ENCODE peak calls at places on chromosomes 1 and 21, in seven cellular contexts. One of them, this sample, is unnamed.

GRCh38 chr1:21818661-21819060 is 6.6 kb downstream of the LDLRAD2 start:
- DNase-seq in neuronal stem cell: peak; percentile 15
- DNase-seq in upper lobe of right lung: no peak
- DNase-seq in colonic mucosa: peak; percentile 62
- DNase-seq in heart right ventricle: no peak
- DNase-seq in small intestine: peak; percentile 81
- DNase-seq in ovary: no peak
- DNase-seq in this sample: peak; percentile 74

GRCh38 chr1:50976890-50977574 is 7.0 kb downstream of the CDKN2C start:
- DNase-seq in upper lobe of right lung: peak; percentile 58
- DNase-seq in ovary: peak; percentile 47
- DNase-seq in neuronal stem cell: no peak
- DNase-seq in heart right ventricle: peak; percentile 45
- DNase-seq in small intestine: peak; percentile 28
- DNase-seq in colonic mucosa: peak; percentile 28
- DNase-seq in this sample: peak; percentile 71

GRCh38 chr1:172431721-172432192 is 11.3 kb downstream of the C1orf105 start:
- DNase-seq in small intestine: peak; percentile 68
- DNase-seq in upper lobe of right lung: peak; percentile 77
- DNase-seq in heart right ventricle: no peak
- DNase-seq in neuronal stem cell: no peak
- DNase-seq in colonic mucosa: peak; percentile 81
- DNase-seq in ovary: no peak
- DNase-seq in this sample: no peak

GRCh38 chr1:88867743-88868521 is 23.4 kb downstream of the GTF2B start:
- DNase-seq in neuronal stem cell: no peak
- DNase-seq in small intestine: no peak
- DNase-seq in heart right ventricle: no peak
- DNase-seq in upper lobe of right lung: no peak
- DNase-seq in colonic mucosa: no peak
- DNase-seq in ovary: no peak
- DNase-seq in this sample: no peak

GRCh38 chr1:182527680-182528079 is 61.4 kb downstream of the RNASEL start:
- DNase-seq in small intestine: no peak
- DNase-seq in colonic mucosa: no peak
- DNase-seq in neuronal stem cell: no peak
- DNase-seq in ovary: no peak
- DNase-seq in heart right ventricle: no peak
- DNase-seq in upper lobe of right lung: no peak
- DNase-seq in this sample: no peak

GRCh38 chr1:244850896-244851295 is 13.4 kb downstream of the HNRNPU start:
- DNase-seq in neuronal stem cell: no peak
- DNase-seq in ovary: no peak
- DNase-seq in colonic mucosa: no peak
- DNase-seq in small intestine: no peak
- DNase-seq in upper lobe of right lung: no peak
- DNase-seq in heart right ventricle: no peak
- DNase-seq in this sample: no peak

GRCh38 chr1:34549199-34549598 is 205.6 kb upstream of the GJB5 start:
- DNase-seq in colonic mucosa: peak; percentile 62
- DNase-seq in ovary: no peak
- DNase-seq in small intestine: peak; percentile 25
- DNase-seq in upper lobe of right lung: no peak
- DNase-seq in heart right ventricle: no peak
- DNase-seq in neuronal stem cell: no peak
- DNase-seq in this sample: peak; percentile 63

GRCh38 chr1:113101588-113101987 is 28.6 kb downstream of the LRIG2 start:
- DNase-seq in colonic mucosa: no peak
- DNase-seq in ovary: no peak
- DNase-seq in heart right ventricle: no peak
- DNase-seq in neuronal stem cell: no peak
- DNase-seq in upper lobe of right lung: no peak
- DNase-seq in small intestine: no peak
- DNase-seq in this sample: no peak

GRCh38 chr1:31181515-31182343 is 58.0 kb downstream of the NKAIN1 start:
- DNase-seq in colonic mucosa: peak; percentile 66
- DNase-seq in upper lobe of right lung: peak; percentile 73
- DNase-seq in ovary: peak; percentile 59
- DNase-seq in small intestine: peak; percentile 53
- DNase-seq in neuronal stem cell: no peak
- DNase-seq in heart right ventricle: peak; percentile 29
- DNase-seq in this sample: peak; percentile 27

GRCh38 chr1:172742599-172743500 is 83.9 kb downstream of the FASLG start:
- DNase-seq in neuronal stem cell: no peak
- DNase-seq in upper lobe of right lung: no peak
- DNase-seq in colonic mucosa: no peak
- DNase-seq in small intestine: peak; percentile 40
- DNase-seq in heart right ventricle: no peak
- DNase-seq in ovary: no peak
- DNase-seq in this sample: peak; percentile 27

GRCh38 chr1:41467673-41468072 is 16.8 kb downstream of the EDN2 start:
- DNase-seq in neuronal stem cell: no peak
- DNase-seq in heart right ventricle: no peak
- DNase-seq in small intestine: no peak
- DNase-seq in upper lobe of right lung: no peak
- DNase-seq in ovary: no peak
- DNase-seq in colonic mucosa: peak; percentile 48
- DNase-seq in this sample: no peak

GRCh38 chr21:43808832-43809251 is 19.5 kb downstream of the RRP1 start:
- DNase-seq in colonic mucosa: no peak
- DNase-seq in heart right ventricle: no peak
- DNase-seq in ovary: no peak
- DNase-seq in upper lobe of right lung: no peak
- DNase-seq in small intestine: no peak
- DNase-seq in neuronal stem cell: no peak
- DNase-seq in this sample: no peak

GRCh38 chr21:8990326-8991087 is 1530.9 kb upstream of the TPTE start:
- DNase-seq in heart right ventricle: no peak
- DNase-seq in colonic mucosa: no peak
- DNase-seq in ovary: no peak
- DNase-seq in neuronal stem cell: no peak
- DNase-seq in upper lobe of right lung: no peak
- DNase-seq in small intestine: no peak
- DNase-seq in this sample: no peak
- H3K9me3 ChIP-seq in heart right ventricle: peaks cover 4% of the 10 kb centered on the region
- H3K9me3 ChIP-seq in colonic mucosa: no peaks in the 10 kb centered on the region
- H3K9me3 ChIP-seq in ovary: peaks cover 4% of the 10 kb centered on the region
- H3K9me3 ChIP-seq in neuronal stem cell: peaks cover 44% of the 10 kb centered on the region
- H3K9me3 ChIP-seq in upper lobe of right lung: no peaks in the 10 kb centered on the region
- H3K9me3 ChIP-seq in small intestine: peaks cover 16% of the 10 kb centered on the region
- H3K9me3 ChIP-seq in this sample: peaks cover 28% of the 10 kb centered on the region

GRCh38 chr1:152855661-152856060 is 4.1 kb upstream of the LCE7A start:
- DNase-seq in small intestine: no peak
- DNase-seq in heart right ventricle: no peak
- DNase-seq in colonic mucosa: no peak
- DNase-seq in ovary: no peak
- DNase-seq in neuronal stem cell: no peak
- DNase-seq in upper lobe of right lung: no peak
- DNase-seq in this sample: no peak

GRCh38 chr1:152860129-152860528 is 333 bp downstream of the LCE7A start:
- DNase-seq in neuronal stem cell: no peak
- DNase-seq in colonic mucosa: no peak
- DNase-seq in small intestine: no peak
- DNase-seq in ovary: no peak
- DNase-seq in upper lobe of right lung: no peak
- DNase-seq in heart right ventricle: no peak
- DNase-seq in this sample: no peak

GRCh38 chr1:152861374-152861773 is 1.6 kb downstream of the LCE7A start:
- DNase-seq in heart right ventricle: no peak
- DNase-seq in neuronal stem cell: no peak
- DNase-seq in upper lobe of right lung: no peak
- DNase-seq in small intestine: no peak
- DNase-seq in ovary: no peak
- DNase-seq in colonic mucosa: no peak
- DNase-seq in this sample: no peak

GRCh38 chr1:152859696-152860095 is at the start of gene LCE7A:
- DNase-seq in colonic mucosa: no peak
- DNase-seq in ovary: no peak
- DNase-seq in neuronal stem cell: no peak
- DNase-seq in heart right ventricle: no peak
- DNase-seq in upper lobe of right lung: no peak
- DNase-seq in small intestine: no peak
- DNase-seq in this sample: no peak

GRCh38 chr1:152858062-152858461 is 1.7 kb upstream of the LCE7A start:
- DNase-seq in upper lobe of right lung: no peak
- DNase-seq in heart right ventricle: no peak
- DNase-seq in small intestine: no peak
- DNase-seq in colonic mucosa: no peak
- DNase-seq in ovary: no peak
- DNase-seq in neuronal stem cell: no peak
- DNase-seq in this sample: no peak
- H3K9me3 ChIP-seq in upper lobe of right lung: no peaks in the 10 kb centered on the region
- H3K9me3 ChIP-seq in heart right ventricle: no peaks in the 10 kb centered on the region
- H3K9me3 ChIP-seq in small intestine: no peaks in the 10 kb centered on the region
- H3K9me3 ChIP-seq in colonic mucosa: no peaks in the 10 kb centered on the region
- H3K9me3 ChIP-seq in ovary: no peaks in the 10 kb centered on the region
- H3K9me3 ChIP-seq in neuronal stem cell: peaks cover 11% of the 10 kb centered on the region
- H3K9me3 ChIP-seq in this sample: no peaks in the 10 kb centered on the region

GRCh38 chr1:13430495-13430894 is 20.2 kb downstream of the PRAMEF20 start:
- DNase-seq in upper lobe of right lung: no peak
- DNase-seq in heart right ventricle: no peak
- DNase-seq in colonic mucosa: no peak
- DNase-seq in neuronal stem cell: no peak
- DNase-seq in ovary: no peak
- DNase-seq in small intestine: no peak
- DNase-seq in this sample: no peak
- H3K9me3 ChIP-seq in upper lobe of right lung: no peaks in the 10 kb centered on the region
- H3K9me3 ChIP-seq in heart right ventricle: no peaks in the 10 kb centered on the region
- H3K9me3 ChIP-seq in colonic mucosa: no peaks in the 10 kb centered on the region
- H3K9me3 ChIP-seq in neuronal stem cell: peaks cover 14% of the 10 kb centered on the region
- H3K9me3 ChIP-seq in ovary: no peaks in the 10 kb centered on the region
- H3K9me3 ChIP-seq in small intestine: no peaks in the 10 kb centered on the region
- H3K9me3 ChIP-seq in this sample: no peaks in the 10 kb centered on the region

DNA sequence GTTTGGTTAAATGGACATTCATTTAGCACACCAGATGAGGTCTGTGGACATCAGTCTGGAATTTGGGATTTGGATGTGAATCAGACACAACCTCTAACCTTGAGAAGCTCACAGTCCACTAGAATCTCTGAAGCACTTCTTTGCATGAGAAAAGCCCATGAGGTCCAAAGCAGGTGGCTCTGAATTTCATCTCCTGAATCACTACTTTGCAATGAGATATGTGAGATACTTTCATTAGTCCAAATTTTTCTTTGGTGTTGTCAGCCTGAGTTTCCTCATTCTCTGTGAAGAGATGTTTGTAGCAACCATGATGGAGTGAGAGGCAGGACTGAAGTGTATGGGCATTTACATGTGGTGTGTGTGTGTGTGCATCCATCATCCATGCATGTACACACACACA is 16.5 kb upstream of the LCE2D start:
- DNase-seq in colonic mucosa: no peak
- DNase-seq in heart right ventricle: no peak
- DNase-seq in neuronal stem cell: no peak
- DNase-seq in ovary: no peak
- DNase-seq in upper lobe of right lung: no peak
- DNase-seq in small intestine: no peak
- DNase-seq in this sample: no peak
- H3K9me3 ChIP-seq in colonic mucosa: no peaks in the 10 kb centered on the region
- H3K9me3 ChIP-seq in heart right ventricle: no peaks in the 10 kb centered on the region
- H3K9me3 ChIP-seq in neuronal stem cell: peaks cover 13% of the 10 kb centered on the region
- H3K9me3 ChIP-seq in ovary: no peaks in the 10 kb centered on the region
- H3K9me3 ChIP-seq in upper lobe of right lung: no peaks in the 10 kb centered on the region
- H3K9me3 ChIP-seq in small intestine: no peaks in the 10 kb centered on the region
- H3K9me3 ChIP-seq in this sample: no peaks in the 10 kb centered on the region

DNA sequence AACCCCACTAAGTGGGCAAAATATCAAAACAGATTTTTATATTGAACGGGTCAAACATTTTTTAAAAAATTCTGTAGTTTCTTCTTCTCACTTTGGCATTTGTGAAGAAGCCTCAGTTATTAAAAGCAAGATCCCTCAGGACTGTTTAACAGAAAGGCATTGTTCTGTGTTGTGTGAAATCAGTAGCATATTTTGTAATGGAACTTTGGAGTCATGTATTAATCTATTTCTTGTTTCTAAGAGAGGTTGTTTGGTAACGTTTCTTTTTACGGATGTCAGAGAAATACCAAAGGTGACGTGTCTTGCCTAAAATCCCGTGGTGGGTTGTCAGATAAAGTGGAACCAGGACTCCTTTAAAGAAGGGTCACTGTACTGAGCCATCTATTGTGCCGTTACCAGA is 23.7 kb downstream of the GPR137B start:
- DNase-seq in ovary: no peak
- DNase-seq in upper lobe of right lung: no peak
- DNase-seq in neuronal stem cell: no peak
- DNase-seq in small intestine: no peak
- DNase-seq in colonic mucosa: no peak
- DNase-seq in heart right ventricle: no peak
- DNase-seq in this sample: no peak
- H3K9me3 ChIP-seq in ovary: no peaks in the 10 kb centered on the region
- H3K9me3 ChIP-seq in upper lobe of right lung: no peaks in the 10 kb centered on the region
- H3K9me3 ChIP-seq in neuronal stem cell: peaks cover 8% of the 10 kb centered on the region
- H3K9me3 ChIP-seq in small intestine: no peaks in the 10 kb centered on the region
- H3K9me3 ChIP-seq in colonic mucosa: no peaks in the 10 kb centered on the region
- H3K9me3 ChIP-seq in heart right ventricle: no peaks in the 10 kb centered on the region
- H3K9me3 ChIP-seq in this sample: peaks cover 8% of the 10 kb centered on the region